ENCODE peak calls at places on chromosomes 12 and 14, in nine cellular contexts. M is K562; H is sigmoid colon; Z is uterus; X is right lobe of liver; V is neural progenitor cell; I is CD8-positive, alpha-beta T cell; U is left ventricle myocardium inferior; Y is fibroblast of lung. W is an unnamed sample.

GRCh38 chr12:57553343-57554202 is 3.7 kb downstream of the KIF5A start:
- DNase-seq in M (no peak), H (no peak), Z (no peak), X (no peak), V (no peak), I (no peak), U (no peak), Y (no peak), W (no peak)

GRCh38 chr12:53292441-53292840 is 2.9 kb upstream of the PFDN5 start:
- DNase-seq in M (no peak), H (no peak), Z (no peak), X (no peak), V (no peak), I (no peak), U (no peak), Y (no peak), W (no peak)

GRCh38 chr12:89707623-89707991 is 1.0 kb downstream of the ATP2B1 start:
- DNase-seq in M (peak; percentile 42), H (no peak), Z (peak; percentile 20), X (peak; percentile 38), V (peak; percentile 79), I (peak; percentile 53), U (peak; percentile 16), Y (no peak), W (no peak)

GRCh38 chr12:80979821-80980220 is 42.1 kb upstream of the LIN7A start:
- DNase-seq in M (no peak), H (no peak), Z (no peak), X (no peak), V (no peak), I (no peak), U (no peak), Y (no peak), W (no peak)

GRCh38 chr12:48454675-48455074 is 17.7 kb upstream of the ANP32D start:
- DNase-seq in M (peak; percentile 47), H (no peak), Z (no peak), X (no peak), V (peak; percentile 45), I (no peak), U (no peak), Y (peak; percentile 19), W (no peak)

GRCh38 chr14:71363961-71364360 is 456.7 kb downstream of the PCNX1 start:
- DNase-seq in M (no peak), H (no peak), Z (no peak), X (no peak), V (no peak), I (no peak), U (no peak), Y (peak; percentile 80), W (no peak)

GRCh38 chr14:55587847-55588246 is 7.8 kb downstream of the KTN1 start:
- DNase-seq in M (no peak), H (no peak), Z (no peak), X (no peak), V (no peak), I (no peak), U (no peak), Y (no peak), W (no peak)

GRCh38 chr14:93035917-93036651 is 79.6 kb downstream of the ITPK1 start:
- DNase-seq in M (peak; percentile 22), H (peak; percentile 85), Z (peak; percentile 49), X (no peak), V (peak; percentile 40), I (no peak), U (peak; percentile 46), Y (peak; percentile 34), W (no peak)

GRCh38 chr14:63764103-63764502 is 36.2 kb upstream of the SGPP1 start:
- DNase-seq in M (no peak), H (no peak), Z (no peak), X (no peak), V (no peak), I (no peak), U (no peak), Y (no peak), W (no peak)

GRCh38 chr14:100671906-100672305 is 54.8 kb upstream of the DLK1 start:
- DNase-seq in M (no peak), H (no peak), Z (no peak), X (no peak), V (no peak), I (no peak), U (no peak), Y (no peak), W (no peak)

GRCh38 chr14:100669468-100669867 is 57.2 kb upstream of the DLK1 start:
- DNase-seq in M (peak; percentile 73), H (no peak), Z (no peak), X (no peak), V (no peak), I (no peak), U (no peak), Y (no peak), W (no peak)

GRCh38 chr14:100671386-100671901 is 55.2 kb upstream of the DLK1 start:
- DNase-seq in M (no peak), H (no peak), Z (no peak), X (no peak), V (no peak), I (no peak), U (no peak), Y (no peak), W (no peak)

GRCh38 chr14:100669011-100669412 is 57.7 kb upstream of the DLK1 start:
- DNase-seq in M (no peak), H (no peak), Z (no peak), X (no peak), V (no peak), I (no peak), U (no peak), Y (no peak), W (no peak)

DNA sequence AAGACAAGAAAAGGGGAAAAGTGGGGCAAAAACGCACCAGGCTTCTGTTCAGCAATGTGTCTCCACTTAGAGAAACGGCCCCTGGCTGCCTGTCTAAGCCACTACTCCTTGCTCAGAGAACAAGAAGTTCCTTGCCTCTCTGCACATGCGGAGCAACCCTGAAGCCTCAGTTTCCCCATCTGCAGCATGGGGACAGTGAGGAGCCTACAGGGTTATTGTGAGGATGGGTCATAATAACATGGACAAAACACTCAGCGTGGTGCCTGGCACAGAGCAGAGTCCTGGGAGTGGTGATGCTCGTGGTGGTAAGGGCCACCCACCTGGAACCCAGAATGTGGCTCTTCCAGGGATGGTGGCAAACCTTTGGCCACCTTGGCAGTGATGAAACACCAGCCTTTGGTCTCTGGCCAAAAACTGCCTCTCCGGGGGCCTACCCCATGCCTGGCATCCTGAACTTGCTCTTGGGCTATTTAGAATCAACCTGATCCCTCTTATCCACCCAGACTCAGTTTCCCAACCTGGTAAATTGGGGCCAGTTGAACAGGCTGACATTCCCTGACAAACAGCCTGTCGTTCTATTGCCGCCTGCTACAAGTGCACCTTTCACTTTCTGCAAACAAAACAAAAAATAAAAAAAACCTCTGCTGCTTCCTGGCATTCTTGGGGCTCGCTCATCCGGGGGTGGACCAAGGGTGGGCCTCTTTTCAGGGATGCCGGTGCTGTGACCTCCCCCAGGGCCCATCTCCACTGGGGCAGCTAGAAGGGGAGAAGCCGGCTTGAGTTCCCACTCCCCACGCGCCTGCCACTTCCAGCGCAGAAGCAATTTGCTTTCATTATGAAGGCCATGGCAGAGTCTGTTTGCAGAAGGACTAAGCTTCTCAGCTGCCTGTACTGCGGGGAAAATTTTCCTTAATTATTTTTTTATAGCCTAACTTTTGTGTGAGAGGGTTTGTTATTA is 56.4 kb upstream of the DLK1 start:
- DNase-seq in M (no peak), H (no peak), Z (no peak), X (no peak), V (no peak), I (no peak), U (no peak), Y (no peak), W (no peak)
- TF ChIP-seq CTCF in M (no peak), H (no peak), Z (no peak), X (no peak), V (no peak), I (no peak), U (no peak), Y (peak; percentile 5), W (no peak)

GRCh38 chr12:132633398-132633797 is 14.8 kb downstream of the P2RX2 start:
- DNase-seq in M (no peak), H (peak; percentile 35), Z (no peak), X (no peak), V (no peak), I (no peak), U (no peak), Y (no peak), W (no peak)
- H3K36me3 ChIP-seq in M (peaks cover 99% of the 10 kb centered on the region), H (no peaks in the 10 kb centered on the region), Z (no peaks in the 10 kb centered on the region), X (peaks cover 70% of the 10 kb centered on the region), V (no peaks in the 10 kb centered on the region), I (peaks cover 5% of the 10 kb centered on the region), U (peaks cover 83% of the 10 kb centered on the region), Y (peaks cover 17% of the 10 kb centered on the region), W (peaks cover 15% of the 10 kb centered on the region)

DNA sequence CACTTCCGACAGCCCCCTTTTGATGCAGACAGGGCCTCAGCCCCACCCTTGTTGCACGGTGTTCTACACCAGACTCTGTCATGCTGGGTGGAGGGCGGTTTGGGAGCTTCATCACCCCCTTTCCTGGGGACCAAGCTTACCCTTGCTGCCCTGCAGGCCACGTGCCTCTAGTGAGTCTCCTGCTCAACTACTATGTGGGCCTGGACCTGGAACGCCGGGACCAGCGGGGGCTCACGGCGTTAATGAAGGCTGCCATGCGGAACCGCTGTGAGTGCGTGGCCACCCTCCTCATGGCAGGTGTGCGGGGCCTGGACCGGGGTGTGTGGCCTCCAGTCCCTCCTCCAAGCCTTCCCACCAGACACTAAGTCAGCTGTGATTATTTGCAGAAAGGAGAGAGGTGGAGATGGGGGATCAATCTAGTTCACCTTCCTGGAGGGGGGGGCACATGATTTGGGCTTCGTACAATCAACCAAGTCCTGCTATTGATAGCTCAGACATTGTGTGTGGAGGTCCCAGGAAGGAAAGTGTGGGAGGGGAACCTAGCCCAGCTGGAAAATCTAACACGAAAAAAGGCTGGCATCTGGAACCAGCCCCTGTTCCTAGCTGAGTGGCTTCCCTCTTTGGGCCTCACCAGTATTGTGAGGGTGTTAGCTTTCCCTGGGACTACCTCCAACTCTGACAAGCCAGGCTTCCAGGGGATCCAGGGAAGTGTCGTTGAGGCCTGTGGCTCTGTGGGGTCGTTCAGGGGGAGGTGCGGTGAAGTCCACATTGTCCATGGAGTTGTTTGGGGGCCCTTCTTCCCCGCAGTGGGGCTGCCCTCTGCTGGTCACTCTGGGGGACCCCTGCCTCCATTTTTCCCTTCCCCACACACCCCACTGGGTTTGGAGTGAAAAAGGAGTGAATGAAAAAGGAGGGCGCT is 1.6 kb downstream of the ANKRD33 start:
- DNase-seq in M (no peak), H (peak; percentile 61), Z (no peak), X (no peak), V (no peak), I (no peak), U (no peak), Y (no peak), W (no peak)
- TF ChIP-seq CTCF in M (peak; percentile 65), H (no peak), Z (no peak), X (no peak), V (peak; percentile 39), I (no peak), U (peak; percentile 13), Y (peak; percentile 33), W (no peak)

GRCh38 chr12:109065154-109065852 is 12.9 kb downstream of the USP30 start:
- DNase-seq in M (no peak), H (no peak), Z (no peak), X (peak; percentile 74), V (no peak), I (no peak), U (no peak), Y (no peak), W (no peak)

GRCh38 chr12:109069307-109070231 is 17.2 kb downstream of the USP30 start:
- DNase-seq in M (no peak), H (no peak), Z (no peak), X (no peak), V (peak; percentile 81), I (no peak), U (no peak), Y (no peak), W (no peak)

GRCh38 chr12:109064143-109064542 is 11.8 kb downstream of the USP30 start:
- DNase-seq in M (no peak), H (no peak), Z (no peak), X (no peak), V (no peak), I (no peak), U (no peak), Y (no peak), W (no peak)

GRCh38 chr12:109065853-109066193 is 13.4 kb downstream of the USP30 start:
- DNase-seq in M (no peak), H (no peak), Z (no peak), X (no peak), V (no peak), I (no peak), U (no peak), Y (no peak), W (no peak)
- H3K36me3 ChIP-seq in M (peaks cover 16% of the 10 kb centered on the region), H (peaks cover 14% of the 10 kb centered on the region), Z (no peaks in the 10 kb centered on the region), X (peaks cover 16% of the 10 kb centered on the region), V (peaks cover 6% of the 10 kb centered on the region), I (peaks cover 13% of the 10 kb centered on the region), U (peaks cover 73% of the 10 kb centered on the region), Y (peaks cover 4% of the 10 kb centered on the region), W (no peaks in the 10 kb centered on the region)

W was measured in breast epithelium.